ENCODE peak calls at places on chromosomes 4 and X, in four cellular contexts. One of them, this sample, is unnamed.

GRCh38 chrX:14352511-14352910 is 176.8 kb upstream of the GLRA2 start:
- DNase-seq in Caki2: no peak
- DNase-seq in stimulated activated naive B cell treated with anti-CD40 and anti-IgM and Interleukin-4, amounts not matched to agents 10 μg/mL and 1 μg/mL and 100 μg/mL, for 72 hours: no peak
- DNase-seq in suprapubic skin: no peak
- DNase-seq in this sample: no peak

GRCh38 chr4:54439831-54440243 is 210.7 kb downstream of the PDGFRA start:
- DNase-seq in Caki2: peak
- DNase-seq in stimulated activated naive B cell treated with anti-CD40 and anti-IgM and Interleukin-4, amounts not matched to agents 10 μg/mL and 1 μg/mL and 100 μg/mL, for 72 hours: no peak
- DNase-seq in suprapubic skin: peak
- DNase-seq in this sample: peak

GRCh38 chrX:129945131-129945530 is 37.3 kb upstream of the BCORL1 start:
- DNase-seq in Caki2: no peak
- DNase-seq in stimulated activated naive B cell treated with anti-CD40 and anti-IgM and Interleukin-4, amounts not matched to agents 10 μg/mL and 1 μg/mL and 100 μg/mL, for 72 hours: no peak
- DNase-seq in suprapubic skin: no peak
- DNase-seq in this sample: no peak

GRCh38 chr4:79492148-79492547 is 84.1 kb upstream of the GK2 start:
- DNase-seq in Caki2: no peak
- DNase-seq in stimulated activated naive B cell treated with anti-CD40 and anti-IgM and Interleukin-4, amounts not matched to agents 10 μg/mL and 1 μg/mL and 100 μg/mL, for 72 hours: no peak
- DNase-seq in suprapubic skin: no peak
- DNase-seq in this sample: no peak

GRCh38 chrX:22800806-22801205 is 199.0 kb upstream of the DDX53 start:
- DNase-seq in Caki2: peak
- DNase-seq in stimulated activated naive B cell treated with anti-CD40 and anti-IgM and Interleukin-4, amounts not matched to agents 10 μg/mL and 1 μg/mL and 100 μg/mL, for 72 hours: no peak
- DNase-seq in suprapubic skin: no peak
- DNase-seq in this sample: no peak

GRCh38 chrX:274904-275475 is 6.2 kb upstream of the PLCXD1 start:
- DNase-seq in Caki2: no peak
- DNase-seq in stimulated activated naive B cell treated with anti-CD40 and anti-IgM and Interleukin-4, amounts not matched to agents 10 μg/mL and 1 μg/mL and 100 μg/mL, for 72 hours: no peak
- DNase-seq in suprapubic skin: no peak
- DNase-seq in this sample: no peak

GRCh38 chr4:12409507-12410190 is 981.0 kb upstream of the HS3ST1 start:
- DNase-seq in Caki2: peak
- DNase-seq in stimulated activated naive B cell treated with anti-CD40 and anti-IgM and Interleukin-4, amounts not matched to agents 10 μg/mL and 1 μg/mL and 100 μg/mL, for 72 hours: no peak
- DNase-seq in suprapubic skin: no peak
- DNase-seq in this sample: no peak

GRCh38 chr4:147794787-147795413 is 63.0 kb downstream of the ARHGAP10 start:
- DNase-seq in Caki2: no peak
- DNase-seq in stimulated activated naive B cell treated with anti-CD40 and anti-IgM and Interleukin-4, amounts not matched to agents 10 μg/mL and 1 μg/mL and 100 μg/mL, for 72 hours: peak
- DNase-seq in suprapubic skin: no peak
- DNase-seq in this sample: no peak

GRCh38 chr4:73315091-73315490 is 56.5 kb upstream of the ANKRD17 start:
- DNase-seq in Caki2: no peak
- DNase-seq in stimulated activated naive B cell treated with anti-CD40 and anti-IgM and Interleukin-4, amounts not matched to agents 10 μg/mL and 1 μg/mL and 100 μg/mL, for 72 hours: no peak
- DNase-seq in suprapubic skin: no peak
- DNase-seq in this sample: no peak

GRCh38 chrX:84729809-84730208 is 227.6 kb upstream of the HDX start:
- DNase-seq in Caki2: peak
- DNase-seq in stimulated activated naive B cell treated with anti-CD40 and anti-IgM and Interleukin-4, amounts not matched to agents 10 μg/mL and 1 μg/mL and 100 μg/mL, for 72 hours: peak
- DNase-seq in suprapubic skin: no peak
- DNase-seq in this sample: no peak

GRCh38 chr4:55445921-55446577 is 50.3 kb downstream of the TMEM165 start:
- DNase-seq in Caki2: peak
- DNase-seq in stimulated activated naive B cell treated with anti-CD40 and anti-IgM and Interleukin-4, amounts not matched to agents 10 μg/mL and 1 μg/mL and 100 μg/mL, for 72 hours: no peak
- DNase-seq in suprapubic skin: no peak
- DNase-seq in this sample: no peak

GRCh38 chr4:3582091-3582475 is 49.9 kb upstream of the LRPAP1 start:
- DNase-seq in Caki2: no peak
- DNase-seq in stimulated activated naive B cell treated with anti-CD40 and anti-IgM and Interleukin-4, amounts not matched to agents 10 μg/mL and 1 μg/mL and 100 μg/mL, for 72 hours: no peak
- DNase-seq in suprapubic skin: no peak
- DNase-seq in this sample: no peak

GRCh38 chrX:117840645-117841044 is 276.0 kb downstream of the KLHL13 start:
- DNase-seq in Caki2: peak
- DNase-seq in stimulated activated naive B cell treated with anti-CD40 and anti-IgM and Interleukin-4, amounts not matched to agents 10 μg/mL and 1 μg/mL and 100 μg/mL, for 72 hours: no peak
- DNase-seq in suprapubic skin: no peak
- DNase-seq in this sample: no peak

GRCh38 chrX:72107320-72107719 is 24.4 kb downstream of the RTL5 start:
- DNase-seq in Caki2: no peak
- DNase-seq in stimulated activated naive B cell treated with anti-CD40 and anti-IgM and Interleukin-4, amounts not matched to agents 10 μg/mL and 1 μg/mL and 100 μg/mL, for 72 hours: no peak
- DNase-seq in suprapubic skin: no peak
- DNase-seq in this sample: no peak

GRCh38 chrX:56733459-56734046 is 4.5 kb downstream of the NBDY start:
- DNase-seq in Caki2: peak
- DNase-seq in stimulated activated naive B cell treated with anti-CD40 and anti-IgM and Interleukin-4, amounts not matched to agents 10 μg/mL and 1 μg/mL and 100 μg/mL, for 72 hours: peak
- DNase-seq in suprapubic skin: no peak
- DNase-seq in this sample: peak

GRCh38 chr4:145618210-145618911 is 824 bp upstream of the MMAA start:
- DNase-seq in Caki2: no peak
- DNase-seq in stimulated activated naive B cell treated with anti-CD40 and anti-IgM and Interleukin-4, amounts not matched to agents 10 μg/mL and 1 μg/mL and 100 μg/mL, for 72 hours: no peak
- DNase-seq in suprapubic skin: no peak
- DNase-seq in this sample: peak

GRCh38 chr4:7335363-7336066 is 99.2 kb downstream of the PSAPL1 start:
- DNase-seq in Caki2: no peak
- DNase-seq in stimulated activated naive B cell treated with anti-CD40 and anti-IgM and Interleukin-4, amounts not matched to agents 10 μg/mL and 1 μg/mL and 100 μg/mL, for 72 hours: peak
- DNase-seq in suprapubic skin: no peak
- DNase-seq in this sample: peak

GRCh38 chr4:70913947-70914445 is 11.8 kb downstream of the MOB1B start:
- DNase-seq in Caki2: no peak
- DNase-seq in stimulated activated naive B cell treated with anti-CD40 and anti-IgM and Interleukin-4, amounts not matched to agents 10 μg/mL and 1 μg/mL and 100 μg/mL, for 72 hours: no peak
- DNase-seq in suprapubic skin: no peak
- DNase-seq in this sample: no peak

GRCh38 chr4:99458911-99459447 is 23.8 kb upstream of the ADH7 start:
- DNase-seq in Caki2: no peak
- DNase-seq in stimulated activated naive B cell treated with anti-CD40 and anti-IgM and Interleukin-4, amounts not matched to agents 10 μg/mL and 1 μg/mL and 100 μg/mL, for 72 hours: no peak
- DNase-seq in suprapubic skin: no peak
- DNase-seq in this sample: no peak

GRCh38 chr4:55154933-55155332 is 29.5 kb upstream of the KDR start:
- DNase-seq in Caki2: no peak
- DNase-seq in stimulated activated naive B cell treated with anti-CD40 and anti-IgM and Interleukin-4, amounts not matched to agents 10 μg/mL and 1 μg/mL and 100 μg/mL, for 72 hours: no peak
- DNase-seq in suprapubic skin: no peak
- DNase-seq in this sample: no peak

GRCh38 chrX:36978886-36979285 is 29.3 kb upstream of the FAM47C start:
- DNase-seq in Caki2: peak
- DNase-seq in stimulated activated naive B cell treated with anti-CD40 and anti-IgM and Interleukin-4, amounts not matched to agents 10 μg/mL and 1 μg/mL and 100 μg/mL, for 72 hours: no peak
- DNase-seq in suprapubic skin: no peak
- DNase-seq in this sample: no peak